ENCODE peak calls at places on chromosomes 12 and 14, in six cellular contexts. U, W, V, K, Z and C are unnamed samples.

GRCh38 chr12:114397978-114398881 is 7.7 kb downstream of the TBX5 start:
- DNase-seq in U (no peak), W (no peak), V (no peak), K (no peak), Z (no peak), C (peak)

GRCh38 chr12:6603095-6603567 is 4.0 kb downstream of the CHD4 start:
- DNase-seq in U (no peak), W (no peak), V (no peak), K (no peak), Z (peak), C (no peak)

GRCh38 chr14:59728294-59728693 is 142.3 kb downstream of the RTN1 start:
- DNase-seq in U (no peak), W (no peak), V (no peak), K (no peak), Z (no peak), C (no peak)

GRCh38 chr12:87923361-87923760 is 105.8 kb downstream of the C12orf50 start:
- DNase-seq in U (no peak), W (no peak), V (no peak), K (no peak), Z (no peak), C (no peak)

GRCh38 chr12:20967756-20968155 is 157.3 kb downstream of the SLCO1B3 start:
- DNase-seq in U (no peak), W (no peak), V (no peak), K (no peak), Z (no peak), C (no peak)

GRCh38 chr12:69008510-69008909 is 75.5 kb upstream of the CPM start:
- DNase-seq in U (no peak), W (no peak), V (no peak), K (no peak), Z (no peak), C (peak)

GRCh38 chr12:51342416-51342815 is 4.1 kb downstream of the CELA1 start:
- DNase-seq in U (no peak), W (no peak), V (no peak), K (no peak), Z (no peak), C (peak)

GRCh38 chr12:109626378-109627115 is 53.0 kb downstream of the MVK start:
- DNase-seq in U (no peak), W (no peak), V (no peak), K (no peak), Z (no peak), C (no peak)

GRCh38 chr12:27982380-27982779 is 9.8 kb upstream of the PTHLH start:
- DNase-seq in U (no peak), W (no peak), V (no peak), K (no peak), Z (no peak), C (no peak)

GRCh38 chr12:10497602-10498001 is 8.1 kb upstream of the EIF2S3B start:
- DNase-seq in U (no peak), W (no peak), V (no peak), K (no peak), Z (peak), C (peak)

GRCh38 chr14:24377660-24378059 is 9.7 kb downstream of the NFATC4 start:
- DNase-seq in U (no peak), W (no peak), V (no peak), K (no peak), Z (no peak), C (no peak)

GRCh38 chr12:8145754-8146415 is 10.9 kb upstream of the ZNF705A start:
- DNase-seq in U (no peak), W (no peak), V (no peak), K (no peak), Z (no peak), C (peak)

GRCh38 chr12:22658214-22658613 is 33.2 kb downstream of the ETNK1 start:
- DNase-seq in U (no peak), W (no peak), V (no peak), K (peak), Z (no peak), C (no peak)

GRCh38 chr12:106246891-106247730 is 709 bp downstream of the CKAP4 start:
- DNase-seq in U (peak), W (no peak), V (no peak), K (peak), Z (peak), C (peak)

GRCh38 chr12:87728936-87729593 is 300.1 kb downstream of the C12orf50 start:
- DNase-seq in U (no peak), W (no peak), V (no peak), K (no peak), Z (no peak), C (no peak)

GRCh38 chr12:29611906-29612305 is 114.4 kb upstream of the OVCH1 start:
- DNase-seq in U (no peak), W (no peak), V (no peak), K (no peak), Z (no peak), C (no peak)

GRCh38 chr12:100364334-100364733 is 7.5 kb downstream of the SLC17A8 start:
- DNase-seq in U (no peak), W (peak), V (no peak), K (no peak), Z (no peak), C (no peak)

GRCh38 chr14:42001436-42001835 is 394.8 kb downstream of the LRFN5 start:
- DNase-seq in U (no peak), W (no peak), V (no peak), K (no peak), Z (no peak), C (no peak)

GRCh38 chr14:42911642-42912041 is 1305.0 kb downstream of the LRFN5 start:
- DNase-seq in U (no peak), W (no peak), V (no peak), K (no peak), Z (no peak), C (no peak)

GRCh38 chr12:114163766-114164165 is 197.6 kb upstream of the RBM19 start:
- DNase-seq in U (no peak), W (no peak), V (no peak), K (peak), Z (no peak), C (no peak)

GRCh38 chr14:64225156-64225757 is 68.9 kb downstream of the ESR2 start:
- DNase-seq in U (no peak), W (no peak), V (no peak), K (no peak), Z (no peak), C (peak)

GRCh38 chr12:67592228-67593011 is 56.1 kb upstream of the DYRK2 start:
- DNase-seq in U (no peak), W (no peak), V (peak), K (no peak), Z (no peak), C (no peak)

GRCh38 chr14:24224618-24225071 is 7.5 kb downstream of the NEDD8 start:
- DNase-seq in U (no peak), W (no peak), V (no peak), K (no peak), Z (no peak), C (no peak)

GRCh38 chr14:36241183-36241582 is 64.7 kb upstream of the PTCSC3 start:
- DNase-seq in U (no peak), W (no peak), V (no peak), K (no peak), Z (no peak), C (no peak)

GRCh38 chr12:54444202-54444601 is 25.1 kb upstream of the ITGA5 start:
- DNase-seq in U (no peak), W (no peak), V (no peak), K (no peak), Z (no peak), C (no peak)

GRCh38 chr12:84661732-84662326 is 250.8 kb downstream of the SLC6A15 start:
- DNase-seq in U (no peak), W (no peak), V (no peak), K (no peak), Z (no peak), C (no peak)

GRCh38 chr12:65740873-65741600 is 83.2 kb upstream of the HMGA2 start:
- DNase-seq in U (peak), W (no peak), V (no peak), K (peak), Z (peak), C (no peak)

GRCh38 chr12:49093746-49094103 is 876 bp downstream of the DHH start:
- DNase-seq in U (no peak), W (no peak), V (no peak), K (no peak), Z (no peak), C (no peak)

GRCh38 chr12:3973939-3974644 is 100.9 kb upstream of the PARP11 start:
- DNase-seq in U (no peak), W (no peak), V (no peak), K (no peak), Z (no peak), C (no peak)

GRCh38 chr12:4555804-4556203 is 6.2 kb upstream of the DYRK4 start:
- DNase-seq in U (no peak), W (no peak), V (no peak), K (no peak), Z (no peak), C (no peak)

GRCh38 chr12:65282840-65283239 is 4.4 kb downstream of the MSRB3 start:
- DNase-seq in U (no peak), W (no peak), V (no peak), K (no peak), Z (no peak), C (no peak)

GRCh38 chr12:25843976-25844375 is 114.5 kb upstream of the RASSF8 start:
- DNase-seq in U (no peak), W (no peak), V (no peak), K (no peak), Z (no peak), C (no peak)

GRCh38 chr14:95097385-95097784 is 59.9 kb downstream of the DICER1 start:
- DNase-seq in U (no peak), W (no peak), V (no peak), K (no peak), Z (no peak), C (no peak)

GRCh38 chr12:124636138-124636968 is 68.9 kb upstream of the NCOR2 start:
- DNase-seq in U (no peak), W (no peak), V (peak), K (no peak), Z (peak), C (no peak)

GRCh38 chr12:14959126-14959440 is 2.3 kb downstream of the ARHGDIB start:
- DNase-seq in U (no peak), W (no peak), V (no peak), K (no peak), Z (no peak), C (no peak)

GRCh38 chr14:51491036-51491545 is 160.6 kb upstream of the FRMD6 start:
- DNase-seq in U (no peak), W (no peak), V (no peak), K (no peak), Z (no peak), C (no peak)

GRCh38 chr14:51498411-51499227 is 153.1 kb upstream of the FRMD6 start:
- DNase-seq in U (no peak), W (no peak), V (no peak), K (no peak), Z (no peak), C (no peak)

GRCh38 chr14:51490205-51490604 is 161.5 kb upstream of the FRMD6 start:
- DNase-seq in U (no peak), W (no peak), V (no peak), K (no peak), Z (no peak), C (no peak)

GRCh38 chr14:51491776-51492175 is 159.9 kb upstream of the FRMD6 start:
- DNase-seq in U (no peak), W (no peak), V (no peak), K (no peak), Z (no peak), C (no peak)

DNA sequence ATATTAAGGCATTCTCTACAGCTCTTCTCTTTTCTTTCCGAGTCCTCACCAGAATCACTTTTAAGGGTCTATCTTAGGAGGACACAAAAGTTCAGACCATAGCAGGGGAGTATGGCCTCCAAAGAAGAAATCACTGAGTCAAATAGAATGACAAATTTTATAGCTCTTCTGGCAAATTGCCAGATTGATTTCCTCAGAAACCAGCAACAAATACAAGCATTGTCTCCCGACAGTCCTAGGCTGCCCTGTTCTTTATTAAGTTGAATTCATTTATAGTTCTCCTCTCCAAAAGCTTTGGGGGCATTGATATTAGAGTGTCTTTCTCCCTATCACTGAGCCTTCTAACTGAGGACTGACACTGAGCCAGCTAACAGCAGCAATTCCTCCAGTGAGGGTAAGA is 156.4 kb upstream of the FRMD6 start:
- DNase-seq in U (no peak), W (no peak), V (no peak), K (no peak), Z (no peak), C (no peak)
- TF ChIP-seq CTCF in U (no peak), W (no peak), V (no peak), K (no peak), Z (no peak), C (no peak)

GRCh38 chr12:130875193-130875592 is 3.3 kb downstream of the RAN start:
- DNase-seq in U (no peak), W (no peak), V (no peak), K (no peak), Z (no peak), C (no peak)
- TF ChIP-seq POLR2A in U (no peak), W (no peak), V (no peak), K (no peak), Z (no peak), C (no peak)

GRCh38 chr12:93743229-93743998 is 66.2 kb downstream of the CRADD start:
- DNase-seq in U (no peak), W (no peak), V (no peak), K (no peak), Z (no peak), C (no peak)
- H3K4me3 ChIP-seq in U (peak), W (peak), V (no peak), K (no peak), Z (peak), C (peak)

GRCh38 chr12:55443776-55444175 is at the start of gene OR6C2:
- DNase-seq in U (no peak), W (no peak), V (no peak), K (no peak), Z (no peak), C (no peak)

DNA sequence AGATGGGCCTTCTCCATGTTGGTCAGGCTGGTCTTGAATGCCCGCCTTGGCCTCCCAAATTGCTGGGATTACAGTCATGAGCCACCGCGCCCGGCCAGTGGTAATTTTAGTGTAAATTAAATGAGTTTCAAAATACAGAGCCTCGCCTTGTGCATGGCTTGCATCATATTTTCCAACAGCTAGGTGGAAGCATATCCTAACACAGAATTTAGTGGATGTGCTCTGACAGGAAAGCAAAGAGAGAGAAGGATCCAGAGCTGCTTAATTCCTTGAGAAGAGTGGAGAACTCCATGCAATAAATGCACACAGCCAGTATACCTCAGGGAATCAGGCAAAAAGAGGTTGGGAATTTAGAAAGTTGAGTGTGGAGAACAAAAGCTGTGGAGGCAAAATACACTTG is 2.5 kb downstream of the OR6C2 start:
- DNase-seq in U (no peak), W (no peak), V (no peak), K (no peak), Z (no peak), C (no peak)
- TF ChIP-seq CTCF in U (no peak), W (no peak), V (no peak), K (no peak), Z (no peak), C (no peak)

GRCh38 chr12:112012775-112013600 is at the start of the genes ERP29 and TMEM116:
- DNase-seq in U (peak), W (peak), V (peak), K (peak), Z (peak), C (peak)
- TF ChIP-seq POLR2A in U (peak), W (peak), V (peak), K (peak), Z (peak), C (peak)

DNA sequence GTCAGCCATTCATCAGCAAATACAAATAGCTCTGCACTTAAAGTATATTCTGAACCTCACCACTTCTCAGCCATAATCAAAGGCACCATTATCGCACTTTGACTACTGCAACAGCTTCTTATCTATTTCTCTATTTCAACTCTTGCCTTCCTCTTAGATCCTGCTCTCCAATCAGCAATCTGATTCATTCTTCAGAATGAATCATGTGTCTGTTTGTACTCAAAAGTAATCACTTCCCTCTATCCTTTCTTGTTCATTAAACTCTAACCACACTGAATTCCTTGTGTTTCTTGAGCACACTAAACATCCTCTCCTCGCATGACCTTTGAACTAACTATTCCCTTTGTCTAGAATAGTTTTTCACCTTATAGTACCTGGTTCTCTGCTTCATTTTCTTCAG is 12.8 kb upstream of the OR4E1 start:
- DNase-seq in U (no peak), W (no peak), V (no peak), K (no peak), Z (no peak), C (no peak)
- H3K4me3 ChIP-seq in U (no peak), W (no peak), V (no peak), K (no peak), Z (no peak), C (no peak)

DNA sequence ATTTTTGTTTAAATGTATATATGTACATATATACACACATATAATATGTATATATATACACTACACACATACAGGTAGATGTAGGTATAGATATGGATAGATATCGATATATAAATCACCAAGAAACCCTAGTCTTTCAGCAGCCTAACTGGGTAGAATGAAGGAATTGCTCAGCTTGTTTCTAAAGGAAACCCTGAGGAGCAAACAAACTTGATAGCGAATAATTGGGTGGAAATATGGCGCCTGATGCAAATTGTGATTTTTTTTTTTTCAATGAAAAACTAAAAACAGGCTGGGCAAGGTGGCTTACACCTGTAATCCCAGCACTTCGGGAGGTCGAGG is 254 bp upstream of the CCDC177 start:
- DNase-seq in U (no peak), W (no peak), V (no peak), K (no peak), Z (no peak), C (no peak)
- TF ChIP-seq CTCF in U (no peak), W (no peak), V (no peak), K (no peak), Z (no peak), C (peak)

GRCh38 chr12:76449993-76450392 is 101.8 kb upstream of the BBS10 start:
- DNase-seq in U (no peak), W (no peak), V (no peak), K (no peak), Z (no peak), C (no peak)

GRCh38 chr12:76446090-76446489 is 97.9 kb upstream of the BBS10 start:
- DNase-seq in U (no peak), W (no peak), V (no peak), K (no peak), Z (no peak), C (no peak)

GRCh38 chr12:76449572-76449971 is 101.4 kb upstream of the BBS10 start:
- DNase-seq in U (no peak), W (no peak), V (no peak), K (no peak), Z (no peak), C (no peak)

GRCh38 chr12:76451528-76451927 is 103.3 kb upstream of the BBS10 start:
- DNase-seq in U (no peak), W (no peak), V (no peak), K (no peak), Z (no peak), C (no peak)

GRCh38 chr12:76450690-76451089 is 102.5 kb upstream of the BBS10 start:
- DNase-seq in U (no peak), W (no peak), V (no peak), K (peak), Z (no peak), C (peak)
- TF ChIP-seq POLR2A in U (no peak), W (no peak), V (no peak), K (no peak), Z (no peak), C (no peak)

DNA sequence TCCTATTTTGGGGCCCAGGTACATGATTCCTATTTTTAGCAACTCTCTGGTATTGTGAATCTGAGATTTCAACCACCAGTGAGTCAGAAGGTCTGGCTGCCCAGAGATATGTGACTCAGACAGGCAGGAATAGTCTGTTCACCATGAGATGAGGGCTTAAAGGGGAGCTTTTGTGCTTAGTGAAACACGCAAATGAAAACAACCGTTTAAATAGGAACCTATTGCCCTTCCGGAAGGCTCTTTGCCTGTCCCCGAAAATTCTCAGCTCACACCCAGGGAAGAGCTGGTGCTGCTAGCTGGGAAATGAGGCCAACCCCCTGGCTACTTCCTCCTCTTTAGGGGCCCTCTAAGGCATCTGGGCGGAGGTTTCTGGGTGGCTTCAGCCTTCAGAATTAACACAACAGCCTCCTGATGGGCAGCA is 283.6 kb downstream of the CACNA1C start:
- DNase-seq in U (no peak), W (no peak), V (peak), K (no peak), Z (no peak), C (no peak)
- H3K4me3 ChIP-seq in U (no peak), W (no peak), V (peak), K (no peak), Z (no peak), C (no peak)